ENCODE peak calls at places on chromosomes 5 and 9, in four cellular contexts. One of them, this sample, is unnamed.

GRCh38 chr9:109122726-109123621 is 3.2 kb upstream of the TMEM245 start:
- DNase-seq in HepG2: peak; percentile 60
- DNase-seq in K562: peak; percentile 86
- DNase-seq in SK-N-SH: no peak
- DNase-seq in this sample: no peak

GRCh38 chr9:30382271-30382670 is 2002.2 kb upstream of the ACO1 start:
- DNase-seq in HepG2: no peak
- DNase-seq in K562: no peak
- DNase-seq in SK-N-SH: no peak
- DNase-seq in this sample: no peak

GRCh38 chr5:149878371-149878770 is 66.2 kb downstream of the PDE6A start:
- DNase-seq in HepG2: peak; percentile 25
- DNase-seq in K562: no peak
- DNase-seq in SK-N-SH: no peak
- DNase-seq in this sample: no peak

GRCh38 chr9:134326754-134327526 is 685 bp downstream of the RXRA start:
- DNase-seq in HepG2: no peak
- DNase-seq in K562: peak; percentile 46
- DNase-seq in SK-N-SH: peak; percentile 84
- DNase-seq in this sample: peak; percentile 62

GRCh38 chr9:37953775-37954437 is 50.0 kb upstream of the SLC25A51 start:
- DNase-seq in HepG2: no peak
- DNase-seq in K562: peak; percentile 77
- DNase-seq in SK-N-SH: no peak
- DNase-seq in this sample: no peak

GRCh38 chr5:41097642-41098041 is 26.5 kb upstream of the MROH2B start:
- DNase-seq in HepG2: no peak
- DNase-seq in K562: no peak
- DNase-seq in SK-N-SH: no peak
- DNase-seq in this sample: no peak

GRCh38 chr5:115749016-115749415 is 67.4 kb downstream of the CDO1 start:
- DNase-seq in HepG2: no peak
- DNase-seq in K562: no peak
- DNase-seq in SK-N-SH: no peak
- DNase-seq in this sample: no peak

GRCh38 chr9:91089405-91090131 is 272.1 kb downstream of the AUH start:
- DNase-seq in HepG2: peak; percentile 52
- DNase-seq in K562: peak; percentile 35
- DNase-seq in SK-N-SH: no peak
- DNase-seq in this sample: no peak

GRCh38 chr5:177369050-177369912 is 11.6 kb downstream of the RGS14 start:
- DNase-seq in HepG2: no peak
- DNase-seq in K562: peak; percentile 71
- DNase-seq in SK-N-SH: peak; percentile 72
- DNase-seq in this sample: peak; percentile 62

GRCh38 chr9:91302831-91303230 is 58.9 kb downstream of the AUH start:
- DNase-seq in HepG2: peak; percentile 12
- DNase-seq in K562: no peak
- DNase-seq in SK-N-SH: no peak
- DNase-seq in this sample: no peak

DNA sequence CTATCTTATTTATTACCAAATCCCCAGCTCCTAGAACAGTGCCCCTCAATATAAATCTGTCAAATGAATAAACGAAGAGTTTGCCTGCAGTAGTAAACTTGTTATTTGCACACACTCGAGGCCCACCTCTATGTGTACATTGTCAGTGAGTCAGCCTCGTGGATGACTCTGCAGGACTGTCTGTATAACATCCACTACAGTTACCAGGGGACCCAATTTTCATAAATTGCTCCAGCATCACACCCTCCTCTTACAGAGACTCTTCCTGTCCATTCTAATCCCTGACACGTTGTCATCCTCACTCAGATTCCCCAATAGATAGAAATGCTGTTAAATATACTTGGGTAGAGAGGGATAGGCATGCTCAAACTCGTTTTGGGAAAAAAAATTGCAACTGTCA is 478.5 kb downstream of the RAB3C start:
- DNase-seq in HepG2: peak; percentile 73
- DNase-seq in K562: no peak
- DNase-seq in SK-N-SH: no peak
- DNase-seq in this sample: no peak
- TF ChIP-seq FOXM1 in HepG2: no peak
- TF ChIP-seq FOXM1 in K562: no peak
- TF ChIP-seq FOXM1 in SK-N-SH: no peak
- TF ChIP-seq FOXM1 in this sample: no peak

GRCh38 chr9:131050831-131051230 is 41.9 kb downstream of the LAMC3 start:
- DNase-seq in HepG2: no peak
- DNase-seq in K562: no peak
- DNase-seq in SK-N-SH: no peak
- DNase-seq in this sample: no peak

GRCh38 chr9:131048820-131049219 is 39.8 kb downstream of the LAMC3 start:
- DNase-seq in HepG2: no peak
- DNase-seq in K562: no peak
- DNase-seq in SK-N-SH: no peak
- DNase-seq in this sample: no peak

GRCh38 chr9:131051592-131052517 is 42.9 kb downstream of the LAMC3 start:
- DNase-seq in HepG2: no peak
- DNase-seq in K562: no peak
- DNase-seq in SK-N-SH: no peak
- DNase-seq in this sample: no peak

GRCh38 chr9:131048332-131048731 is 39.4 kb downstream of the LAMC3 start:
- DNase-seq in HepG2: no peak
- DNase-seq in K562: no peak
- DNase-seq in SK-N-SH: no peak
- DNase-seq in this sample: no peak

DNA sequence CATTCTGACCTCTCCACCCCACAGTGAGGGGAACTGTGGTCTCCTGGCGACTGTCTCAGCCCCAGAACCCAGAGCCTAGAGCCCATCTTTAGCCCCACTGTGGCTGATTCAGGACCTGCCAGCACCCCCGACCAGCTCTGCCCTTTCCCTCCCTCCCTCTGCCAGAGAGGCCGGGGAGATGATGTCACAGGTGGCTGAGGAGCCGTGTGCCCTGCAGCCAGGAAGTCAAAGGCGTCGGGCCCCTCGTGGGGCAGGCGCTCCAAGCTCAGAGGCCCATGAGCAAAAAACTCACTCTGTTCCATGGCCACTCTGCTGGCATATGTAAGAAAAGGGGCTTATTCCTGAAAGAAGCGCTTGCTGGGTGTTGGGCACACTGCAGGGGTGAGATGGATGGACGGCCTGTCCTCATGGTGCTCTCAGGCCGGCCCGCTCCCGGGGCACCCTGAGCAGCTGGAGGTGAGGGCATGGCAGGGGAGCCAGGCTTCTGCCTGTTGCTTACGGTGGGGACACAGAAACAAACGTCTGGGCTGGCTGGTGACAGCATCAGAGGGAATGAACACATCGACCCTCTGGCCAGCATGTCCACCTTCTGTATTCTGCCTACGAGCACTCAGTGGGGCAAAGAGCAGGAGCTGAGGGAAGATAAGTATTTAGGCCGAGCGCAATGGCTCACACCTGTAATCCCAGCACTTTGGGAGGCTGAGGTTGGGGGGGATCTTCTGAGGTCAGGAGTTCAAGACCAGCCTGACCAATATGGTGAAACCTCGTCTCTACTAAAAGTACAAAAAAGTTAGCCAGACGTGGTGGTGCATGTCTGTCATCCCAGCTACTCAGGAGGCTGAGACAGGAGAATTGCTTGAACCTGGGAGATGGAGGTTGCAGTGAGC is 41.1 kb downstream of the LAMC3 start:
- DNase-seq in HepG2: no peak
- DNase-seq in K562: no peak
- DNase-seq in SK-N-SH: no peak
- DNase-seq in this sample: no peak
- TF ChIP-seq FOXM1 in HepG2: no peak
- TF ChIP-seq FOXM1 in K562: no peak
- TF ChIP-seq FOXM1 in SK-N-SH: no peak
- TF ChIP-seq FOXM1 in this sample: no peak

DNA sequence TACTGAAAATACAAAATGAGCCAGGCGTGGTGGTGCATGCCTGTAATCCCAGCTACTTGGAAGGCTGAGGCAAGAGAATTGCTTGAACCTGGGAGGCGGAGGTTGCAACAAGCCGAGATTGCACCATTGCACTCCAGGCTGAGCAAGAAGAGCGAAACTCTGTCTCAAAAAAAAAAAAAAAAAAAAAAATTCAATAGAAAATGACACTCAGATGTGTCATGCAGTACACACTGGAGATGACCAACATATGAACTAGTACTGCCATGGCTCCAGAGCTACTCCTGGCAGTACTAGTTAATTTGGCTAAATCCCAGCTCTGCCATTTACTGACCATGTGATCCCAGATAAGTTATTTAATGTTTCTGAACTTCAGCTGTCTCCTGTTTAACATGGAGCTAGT is 7.3 kb downstream of the ATOX1 start:
- DNase-seq in HepG2: no peak
- DNase-seq in K562: no peak
- DNase-seq in SK-N-SH: no peak
- DNase-seq in this sample: no peak
- TF ChIP-seq FOXM1 in HepG2: no peak
- TF ChIP-seq FOXM1 in K562: no peak
- TF ChIP-seq FOXM1 in SK-N-SH: no peak
- TF ChIP-seq FOXM1 in this sample: no peak

GRCh38 chr5:92678576-92679105 is 902.4 kb downstream of the NR2F1-AS1 start:
- DNase-seq in HepG2: peak; percentile 4
- DNase-seq in K562: no peak
- DNase-seq in SK-N-SH: peak; percentile 8
- DNase-seq in this sample: peak; percentile 9
- TF ChIP-seq FOXM1 in HepG2: no peak
- TF ChIP-seq FOXM1 in K562: no peak
- TF ChIP-seq FOXM1 in SK-N-SH: no peak
- TF ChIP-seq FOXM1 in this sample: no peak

DNA sequence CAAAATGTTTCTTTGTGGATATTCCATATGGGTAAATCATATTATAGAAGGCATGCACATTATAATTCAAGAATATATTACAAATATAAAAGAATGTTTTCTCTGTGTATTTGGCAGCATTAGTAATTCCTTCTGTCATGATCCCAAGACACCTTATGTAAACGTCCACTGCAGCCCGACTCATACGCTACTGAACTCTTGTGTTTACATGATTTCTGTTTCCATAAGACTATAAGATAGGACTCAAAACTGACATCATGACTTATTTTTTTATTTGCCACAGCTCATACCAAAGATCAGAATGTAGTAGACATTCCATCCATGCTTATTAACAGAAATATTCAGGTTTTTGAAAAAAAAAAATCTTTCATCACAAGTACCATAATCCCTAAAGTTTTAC is 234.1 kb downstream of the AP3B1 start:
- DNase-seq in HepG2: no peak
- DNase-seq in K562: no peak
- DNase-seq in SK-N-SH: no peak
- DNase-seq in this sample: no peak
- TF ChIP-seq FOXM1 in HepG2: no peak
- TF ChIP-seq FOXM1 in K562: no peak
- TF ChIP-seq FOXM1 in SK-N-SH: no peak
- TF ChIP-seq FOXM1 in this sample: no peak

DNA sequence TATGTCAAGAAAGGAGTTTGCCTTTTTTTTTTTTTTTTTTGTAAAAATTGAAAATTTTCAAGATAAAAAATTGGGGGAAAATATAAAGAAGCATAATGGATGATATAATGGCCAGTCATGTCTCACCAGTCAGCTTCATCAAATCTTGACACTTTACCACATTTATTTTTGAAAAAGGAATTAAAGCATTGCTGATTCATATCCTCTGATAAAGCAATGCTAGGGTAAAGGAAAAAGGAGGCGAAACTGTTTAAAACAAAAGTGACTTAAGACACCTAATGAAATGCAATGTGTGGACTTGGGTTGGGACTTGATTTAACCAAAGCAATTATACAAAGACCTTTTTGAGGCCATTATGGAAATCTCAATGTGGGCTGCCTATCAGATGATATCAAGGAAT is 208.5 kb downstream of the ARHGAP26 start:
- DNase-seq in HepG2: no peak
- DNase-seq in K562: no peak
- DNase-seq in SK-N-SH: no peak
- DNase-seq in this sample: no peak
- TF ChIP-seq FOXM1 in HepG2: no peak
- TF ChIP-seq FOXM1 in K562: no peak
- TF ChIP-seq FOXM1 in SK-N-SH: no peak
- TF ChIP-seq FOXM1 in this sample: no peak

GRCh38 chr5:95835682-95836405 is 13.3 kb upstream of the GLRX start:
- DNase-seq in HepG2: no peak
- DNase-seq in K562: no peak
- DNase-seq in SK-N-SH: no peak
- DNase-seq in this sample: no peak
- TF ChIP-seq FOXM1 in HepG2: no peak
- TF ChIP-seq FOXM1 in K562: no peak
- TF ChIP-seq FOXM1 in SK-N-SH: no peak
- TF ChIP-seq FOXM1 in this sample: no peak

This sample was measured in HEK293T.